ENCODE peak calls at places on chromosomes 2 and 18, in five cellular contexts. One of them, this sample, is unnamed.

GRCh38 chr2:85680707-85681353 is 12.8 kb upstream of the SFTPB start:
- DNase-seq in effector memory CD8-positive, alpha-beta T cell: no peak
- DNase-seq in chondrocyte: peak
- DNase-seq in stimulated activated CD4-positive, alpha-beta T cell treated with anti-CD3 and anti-CD28 coated beads, TNF-alpha, amount 100 ng/mL, for 4 hours: no peak
- DNase-seq in stimulated activated CD8-positive, alpha-beta memory T cell treated with anti-CD3 and anti-CD28 coated beads, Interleukin-2, amount 100 ng/mL, for 48 hours: no peak
- DNase-seq in this sample: no peak

GRCh38 chr2:28400434-28400833 is 7.8 kb downstream of the FOSL2 start:
- DNase-seq in stimulated activated CD8-positive, alpha-beta memory T cell treated with anti-CD3 and anti-CD28 coated beads, Interleukin-2, amount 100 ng/mL, for 48 hours: no peak
- DNase-seq in effector memory CD8-positive, alpha-beta T cell: no peak
- DNase-seq in stimulated activated CD4-positive, alpha-beta T cell treated with anti-CD3 and anti-CD28 coated beads, TNF-alpha, amount 100 ng/mL, for 4 hours: no peak
- DNase-seq in chondrocyte: no peak
- DNase-seq in this sample: no peak

GRCh38 chr2:24228470-24228869 is 53.6 kb downstream of the FAM228A start:
- DNase-seq in stimulated activated CD4-positive, alpha-beta T cell treated with anti-CD3 and anti-CD28 coated beads, TNF-alpha, amount 100 ng/mL, for 4 hours: no peak
- DNase-seq in effector memory CD8-positive, alpha-beta T cell: no peak
- DNase-seq in chondrocyte: no peak
- DNase-seq in stimulated activated CD8-positive, alpha-beta memory T cell treated with anti-CD3 and anti-CD28 coated beads, Interleukin-2, amount 100 ng/mL, for 48 hours: no peak
- DNase-seq in this sample: no peak

GRCh38 chr2:8676191-8676914 is 5.5 kb upstream of the ID2 start:
- DNase-seq in chondrocyte: no peak
- DNase-seq in stimulated activated CD8-positive, alpha-beta memory T cell treated with anti-CD3 and anti-CD28 coated beads, Interleukin-2, amount 100 ng/mL, for 48 hours: no peak
- DNase-seq in stimulated activated CD4-positive, alpha-beta T cell treated with anti-CD3 and anti-CD28 coated beads, TNF-alpha, amount 100 ng/mL, for 4 hours: no peak
- DNase-seq in effector memory CD8-positive, alpha-beta T cell: no peak
- DNase-seq in this sample: peak

GRCh38 chr2:165778187-165778556 is 15.9 kb downstream of the GALNT3 start:
- DNase-seq in effector memory CD8-positive, alpha-beta T cell: no peak
- DNase-seq in stimulated activated CD8-positive, alpha-beta memory T cell treated with anti-CD3 and anti-CD28 coated beads, Interleukin-2, amount 100 ng/mL, for 48 hours: no peak
- DNase-seq in stimulated activated CD4-positive, alpha-beta T cell treated with anti-CD3 and anti-CD28 coated beads, TNF-alpha, amount 100 ng/mL, for 4 hours: no peak
- DNase-seq in chondrocyte: no peak
- DNase-seq in this sample: no peak

GRCh38 chr18:24584777-24585176 is 124.3 kb downstream of the HRH4 start:
- DNase-seq in effector memory CD8-positive, alpha-beta T cell: no peak
- DNase-seq in stimulated activated CD8-positive, alpha-beta memory T cell treated with anti-CD3 and anti-CD28 coated beads, Interleukin-2, amount 100 ng/mL, for 48 hours: no peak
- DNase-seq in chondrocyte: no peak
- DNase-seq in stimulated activated CD4-positive, alpha-beta T cell treated with anti-CD3 and anti-CD28 coated beads, TNF-alpha, amount 100 ng/mL, for 4 hours: no peak
- DNase-seq in this sample: no peak

GRCh38 chr2:26617259-26618083 is 23.7 kb downstream of the CIB4 start:
- DNase-seq in stimulated activated CD4-positive, alpha-beta T cell treated with anti-CD3 and anti-CD28 coated beads, TNF-alpha, amount 100 ng/mL, for 4 hours: no peak
- DNase-seq in effector memory CD8-positive, alpha-beta T cell: no peak
- DNase-seq in chondrocyte: no peak
- DNase-seq in stimulated activated CD8-positive, alpha-beta memory T cell treated with anti-CD3 and anti-CD28 coated beads, Interleukin-2, amount 100 ng/mL, for 48 hours: no peak
- DNase-seq in this sample: peak

GRCh38 chr18:8006979-8007378 is 439.9 kb downstream of the PTPRM start:
- DNase-seq in stimulated activated CD8-positive, alpha-beta memory T cell treated with anti-CD3 and anti-CD28 coated beads, Interleukin-2, amount 100 ng/mL, for 48 hours: no peak
- DNase-seq in stimulated activated CD4-positive, alpha-beta T cell treated with anti-CD3 and anti-CD28 coated beads, TNF-alpha, amount 100 ng/mL, for 4 hours: no peak
- DNase-seq in chondrocyte: no peak
- DNase-seq in effector memory CD8-positive, alpha-beta T cell: no peak
- DNase-seq in this sample: no peak

GRCh38 chr18:60809937-60810336 is 437.4 kb upstream of the MC4R start:
- DNase-seq in chondrocyte: no peak
- DNase-seq in stimulated activated CD8-positive, alpha-beta memory T cell treated with anti-CD3 and anti-CD28 coated beads, Interleukin-2, amount 100 ng/mL, for 48 hours: no peak
- DNase-seq in effector memory CD8-positive, alpha-beta T cell: no peak
- DNase-seq in stimulated activated CD4-positive, alpha-beta T cell treated with anti-CD3 and anti-CD28 coated beads, TNF-alpha, amount 100 ng/mL, for 4 hours: no peak
- DNase-seq in this sample: no peak

GRCh38 chr2:101861382-101861781 is 130.4 kb upstream of the IL1R2 start:
- DNase-seq in chondrocyte: no peak
- DNase-seq in stimulated activated CD4-positive, alpha-beta T cell treated with anti-CD3 and anti-CD28 coated beads, TNF-alpha, amount 100 ng/mL, for 4 hours: no peak
- DNase-seq in stimulated activated CD8-positive, alpha-beta memory T cell treated with anti-CD3 and anti-CD28 coated beads, Interleukin-2, amount 100 ng/mL, for 48 hours: no peak
- DNase-seq in effector memory CD8-positive, alpha-beta T cell: no peak
- DNase-seq in this sample: no peak

GRCh38 chr2:224688996-224689395 is 27.2 kb downstream of the CCDC195 start:
- DNase-seq in chondrocyte: no peak
- DNase-seq in effector memory CD8-positive, alpha-beta T cell: no peak
- DNase-seq in stimulated activated CD8-positive, alpha-beta memory T cell treated with anti-CD3 and anti-CD28 coated beads, Interleukin-2, amount 100 ng/mL, for 48 hours: no peak
- DNase-seq in stimulated activated CD4-positive, alpha-beta T cell treated with anti-CD3 and anti-CD28 coated beads, TNF-alpha, amount 100 ng/mL, for 4 hours: no peak
- DNase-seq in this sample: no peak

GRCh38 chr2:101520246-101520645 is 45.3 kb upstream of the RFX8 start:
- DNase-seq in chondrocyte: no peak
- DNase-seq in effector memory CD8-positive, alpha-beta T cell: no peak
- DNase-seq in stimulated activated CD8-positive, alpha-beta memory T cell treated with anti-CD3 and anti-CD28 coated beads, Interleukin-2, amount 100 ng/mL, for 48 hours: no peak
- DNase-seq in stimulated activated CD4-positive, alpha-beta T cell treated with anti-CD3 and anti-CD28 coated beads, TNF-alpha, amount 100 ng/mL, for 4 hours: no peak
- DNase-seq in this sample: no peak

GRCh38 chr2:210964141-210964764 is 407.9 kb downstream of the CPS1 start:
- DNase-seq in stimulated activated CD8-positive, alpha-beta memory T cell treated with anti-CD3 and anti-CD28 coated beads, Interleukin-2, amount 100 ng/mL, for 48 hours: no peak
- DNase-seq in chondrocyte: no peak
- DNase-seq in effector memory CD8-positive, alpha-beta T cell: no peak
- DNase-seq in stimulated activated CD4-positive, alpha-beta T cell treated with anti-CD3 and anti-CD28 coated beads, TNF-alpha, amount 100 ng/mL, for 4 hours: no peak
- DNase-seq in this sample: no peak

GRCh38 chr2:241822264-241822623 is 13.3 kb downstream of the NEU4 start:
- DNase-seq in stimulated activated CD4-positive, alpha-beta T cell treated with anti-CD3 and anti-CD28 coated beads, TNF-alpha, amount 100 ng/mL, for 4 hours: no peak
- DNase-seq in stimulated activated CD8-positive, alpha-beta memory T cell treated with anti-CD3 and anti-CD28 coated beads, Interleukin-2, amount 100 ng/mL, for 48 hours: no peak
- DNase-seq in effector memory CD8-positive, alpha-beta T cell: no peak
- DNase-seq in chondrocyte: no peak
- DNase-seq in this sample: no peak

GRCh38 chr2:45739796-45740485 is 88.5 kb downstream of the PRKCE start:
- DNase-seq in chondrocyte: no peak
- DNase-seq in effector memory CD8-positive, alpha-beta T cell: no peak
- DNase-seq in stimulated activated CD8-positive, alpha-beta memory T cell treated with anti-CD3 and anti-CD28 coated beads, Interleukin-2, amount 100 ng/mL, for 48 hours: no peak
- DNase-seq in stimulated activated CD4-positive, alpha-beta T cell treated with anti-CD3 and anti-CD28 coated beads, TNF-alpha, amount 100 ng/mL, for 4 hours: no peak
- DNase-seq in this sample: no peak

GRCh38 chr2:11502740-11503292 is 31.0 kb upstream of the GREB1 start:
- DNase-seq in stimulated activated CD4-positive, alpha-beta T cell treated with anti-CD3 and anti-CD28 coated beads, TNF-alpha, amount 100 ng/mL, for 4 hours: no peak
- DNase-seq in stimulated activated CD8-positive, alpha-beta memory T cell treated with anti-CD3 and anti-CD28 coated beads, Interleukin-2, amount 100 ng/mL, for 48 hours: no peak
- DNase-seq in chondrocyte: no peak
- DNase-seq in effector memory CD8-positive, alpha-beta T cell: no peak
- DNase-seq in this sample: no peak

GRCh38 chr2:215691346-215691745 is 255.5 kb upstream of the FN1 start:
- DNase-seq in chondrocyte: no peak
- DNase-seq in effector memory CD8-positive, alpha-beta T cell: no peak
- DNase-seq in stimulated activated CD8-positive, alpha-beta memory T cell treated with anti-CD3 and anti-CD28 coated beads, Interleukin-2, amount 100 ng/mL, for 48 hours: no peak
- DNase-seq in stimulated activated CD4-positive, alpha-beta T cell treated with anti-CD3 and anti-CD28 coated beads, TNF-alpha, amount 100 ng/mL, for 4 hours: no peak
- DNase-seq in this sample: no peak

GRCh38 chr2:208648368-208648767 is 241.8 kb downstream of the PTH2R start:
- DNase-seq in stimulated activated CD4-positive, alpha-beta T cell treated with anti-CD3 and anti-CD28 coated beads, TNF-alpha, amount 100 ng/mL, for 4 hours: no peak
- DNase-seq in stimulated activated CD8-positive, alpha-beta memory T cell treated with anti-CD3 and anti-CD28 coated beads, Interleukin-2, amount 100 ng/mL, for 48 hours: no peak
- DNase-seq in effector memory CD8-positive, alpha-beta T cell: no peak
- DNase-seq in chondrocyte: no peak
- DNase-seq in this sample: no peak

GRCh38 chr2:196606516-196606915 is 33.0 kb upstream of the CCDC150 start:
- DNase-seq in stimulated activated CD4-positive, alpha-beta T cell treated with anti-CD3 and anti-CD28 coated beads, TNF-alpha, amount 100 ng/mL, for 4 hours: no peak
- DNase-seq in stimulated activated CD8-positive, alpha-beta memory T cell treated with anti-CD3 and anti-CD28 coated beads, Interleukin-2, amount 100 ng/mL, for 48 hours: no peak
- DNase-seq in chondrocyte: no peak
- DNase-seq in effector memory CD8-positive, alpha-beta T cell: no peak
- DNase-seq in this sample: no peak

GRCh38 chr18:59994357-59994756 is 94.6 kb downstream of the PMAIP1 start:
- DNase-seq in stimulated activated CD4-positive, alpha-beta T cell treated with anti-CD3 and anti-CD28 coated beads, TNF-alpha, amount 100 ng/mL, for 4 hours: no peak
- DNase-seq in stimulated activated CD8-positive, alpha-beta memory T cell treated with anti-CD3 and anti-CD28 coated beads, Interleukin-2, amount 100 ng/mL, for 48 hours: no peak
- DNase-seq in effector memory CD8-positive, alpha-beta T cell: no peak
- DNase-seq in chondrocyte: no peak
- DNase-seq in this sample: no peak

GRCh38 chr18:66513996-66514395 is 89.9 kb downstream of the CDH19 start:
- DNase-seq in effector memory CD8-positive, alpha-beta T cell: no peak
- DNase-seq in stimulated activated CD4-positive, alpha-beta T cell treated with anti-CD3 and anti-CD28 coated beads, TNF-alpha, amount 100 ng/mL, for 4 hours: no peak
- DNase-seq in chondrocyte: no peak
- DNase-seq in stimulated activated CD8-positive, alpha-beta memory T cell treated with anti-CD3 and anti-CD28 coated beads, Interleukin-2, amount 100 ng/mL, for 48 hours: no peak
- DNase-seq in this sample: no peak

GRCh38 chr2:49044680-49045079 is 109.6 kb downstream of the FSHR start:
- DNase-seq in stimulated activated CD8-positive, alpha-beta memory T cell treated with anti-CD3 and anti-CD28 coated beads, Interleukin-2, amount 100 ng/mL, for 48 hours: no peak
- DNase-seq in stimulated activated CD4-positive, alpha-beta T cell treated with anti-CD3 and anti-CD28 coated beads, TNF-alpha, amount 100 ng/mL, for 4 hours: no peak
- DNase-seq in chondrocyte: no peak
- DNase-seq in effector memory CD8-positive, alpha-beta T cell: no peak
- DNase-seq in this sample: no peak

GRCh38 chr2:126627623-126628022 is 28.3 kb upstream of the GYPC start:
- DNase-seq in stimulated activated CD8-positive, alpha-beta memory T cell treated with anti-CD3 and anti-CD28 coated beads, Interleukin-2, amount 100 ng/mL, for 48 hours: no peak
- DNase-seq in chondrocyte: no peak
- DNase-seq in effector memory CD8-positive, alpha-beta T cell: no peak
- DNase-seq in stimulated activated CD4-positive, alpha-beta T cell treated with anti-CD3 and anti-CD28 coated beads, TNF-alpha, amount 100 ng/mL, for 4 hours: no peak
- DNase-seq in this sample: no peak

GRCh38 chr18:9038277-9038871 is 64.1 kb upstream of the NDUFV2 start:
- DNase-seq in effector memory CD8-positive, alpha-beta T cell: no peak
- DNase-seq in stimulated activated CD4-positive, alpha-beta T cell treated with anti-CD3 and anti-CD28 coated beads, TNF-alpha, amount 100 ng/mL, for 4 hours: no peak
- DNase-seq in chondrocyte: no peak
- DNase-seq in stimulated activated CD8-positive, alpha-beta memory T cell treated with anti-CD3 and anti-CD28 coated beads, Interleukin-2, amount 100 ng/mL, for 48 hours: no peak
- DNase-seq in this sample: no peak

GRCh38 chr2:15241208-15241607 is 319.9 kb downstream of the NBAS start:
- DNase-seq in effector memory CD8-positive, alpha-beta T cell: no peak
- DNase-seq in stimulated activated CD8-positive, alpha-beta memory T cell treated with anti-CD3 and anti-CD28 coated beads, Interleukin-2, amount 100 ng/mL, for 48 hours: no peak
- DNase-seq in stimulated activated CD4-positive, alpha-beta T cell treated with anti-CD3 and anti-CD28 coated beads, TNF-alpha, amount 100 ng/mL, for 4 hours: no peak
- DNase-seq in chondrocyte: no peak
- DNase-seq in this sample: no peak

GRCh38 chr2:26754539-26754938 is 9.5 kb upstream of the SLC35F6 start:
- DNase-seq in effector memory CD8-positive, alpha-beta T cell: no peak
- DNase-seq in stimulated activated CD8-positive, alpha-beta memory T cell treated with anti-CD3 and anti-CD28 coated beads, Interleukin-2, amount 100 ng/mL, for 48 hours: no peak
- DNase-seq in chondrocyte: no peak
- DNase-seq in stimulated activated CD4-positive, alpha-beta T cell treated with anti-CD3 and anti-CD28 coated beads, TNF-alpha, amount 100 ng/mL, for 4 hours: no peak
- DNase-seq in this sample: no peak

GRCh38 chr2:27431395-27431794 is 3.0 kb downstream of the NRBP1 start:
- DNase-seq in chondrocyte: no peak
- DNase-seq in stimulated activated CD8-positive, alpha-beta memory T cell treated with anti-CD3 and anti-CD28 coated beads, Interleukin-2, amount 100 ng/mL, for 48 hours: no peak
- DNase-seq in stimulated activated CD4-positive, alpha-beta T cell treated with anti-CD3 and anti-CD28 coated beads, TNF-alpha, amount 100 ng/mL, for 4 hours: no peak
- DNase-seq in effector memory CD8-positive, alpha-beta T cell: no peak
- DNase-seq in this sample: no peak

GRCh38 chr2:107469437-107469995 is 357.2 kb upstream of the RGPD4 start:
- DNase-seq in effector memory CD8-positive, alpha-beta T cell: no peak
- DNase-seq in chondrocyte: peak
- DNase-seq in stimulated activated CD8-positive, alpha-beta memory T cell treated with anti-CD3 and anti-CD28 coated beads, Interleukin-2, amount 100 ng/mL, for 48 hours: no peak
- DNase-seq in stimulated activated CD4-positive, alpha-beta T cell treated with anti-CD3 and anti-CD28 coated beads, TNF-alpha, amount 100 ng/mL, for 4 hours: no peak
- DNase-seq in this sample: no peak

GRCh38 chr2:5696741-5697521 is 4.7 kb downstream of the SOX11 start:
- DNase-seq in effector memory CD8-positive, alpha-beta T cell: no peak
- DNase-seq in stimulated activated CD8-positive, alpha-beta memory T cell treated with anti-CD3 and anti-CD28 coated beads, Interleukin-2, amount 100 ng/mL, for 48 hours: no peak
- DNase-seq in chondrocyte: no peak
- DNase-seq in stimulated activated CD4-positive, alpha-beta T cell treated with anti-CD3 and anti-CD28 coated beads, TNF-alpha, amount 100 ng/mL, for 4 hours: no peak
- DNase-seq in this sample: no peak

GRCh38 chr2:227029706-227030105 is 134.3 kb downstream of the COL4A4 start:
- DNase-seq in effector memory CD8-positive, alpha-beta T cell: no peak
- DNase-seq in stimulated activated CD4-positive, alpha-beta T cell treated with anti-CD3 and anti-CD28 coated beads, TNF-alpha, amount 100 ng/mL, for 4 hours: no peak
- DNase-seq in stimulated activated CD8-positive, alpha-beta memory T cell treated with anti-CD3 and anti-CD28 coated beads, Interleukin-2, amount 100 ng/mL, for 48 hours: no peak
- DNase-seq in chondrocyte: no peak
- DNase-seq in this sample: no peak

GRCh38 chr18:73707035-73707434 is 440.6 kb downstream of the FBXO15 start:
- DNase-seq in chondrocyte: no peak
- DNase-seq in stimulated activated CD4-positive, alpha-beta T cell treated with anti-CD3 and anti-CD28 coated beads, TNF-alpha, amount 100 ng/mL, for 4 hours: no peak
- DNase-seq in effector memory CD8-positive, alpha-beta T cell: no peak
- DNase-seq in stimulated activated CD8-positive, alpha-beta memory T cell treated with anti-CD3 and anti-CD28 coated beads, Interleukin-2, amount 100 ng/mL, for 48 hours: no peak
- DNase-seq in this sample: no peak

GRCh38 chr18:8643479-8643878 is 34.2 kb downstream of the RAB12 start:
- DNase-seq in chondrocyte: no peak
- DNase-seq in stimulated activated CD4-positive, alpha-beta T cell treated with anti-CD3 and anti-CD28 coated beads, TNF-alpha, amount 100 ng/mL, for 4 hours: no peak
- DNase-seq in effector memory CD8-positive, alpha-beta T cell: no peak
- DNase-seq in stimulated activated CD8-positive, alpha-beta memory T cell treated with anti-CD3 and anti-CD28 coated beads, Interleukin-2, amount 100 ng/mL, for 48 hours: no peak
- DNase-seq in this sample: no peak

GRCh38 chr2:42925742-42926437 is 133.5 kb upstream of the HAAO start:
- DNase-seq in stimulated activated CD4-positive, alpha-beta T cell treated with anti-CD3 and anti-CD28 coated beads, TNF-alpha, amount 100 ng/mL, for 4 hours: no peak
- DNase-seq in effector memory CD8-positive, alpha-beta T cell: no peak
- DNase-seq in chondrocyte: no peak
- DNase-seq in stimulated activated CD8-positive, alpha-beta memory T cell treated with anti-CD3 and anti-CD28 coated beads, Interleukin-2, amount 100 ng/mL, for 48 hours: no peak
- DNase-seq in this sample: no peak

GRCh38 chr18:63823516-63824219 is 48.5 kb downstream of the SERPINB7 start:
- DNase-seq in stimulated activated CD8-positive, alpha-beta memory T cell treated with anti-CD3 and anti-CD28 coated beads, Interleukin-2, amount 100 ng/mL, for 48 hours: peak
- DNase-seq in effector memory CD8-positive, alpha-beta T cell: no peak
- DNase-seq in stimulated activated CD4-positive, alpha-beta T cell treated with anti-CD3 and anti-CD28 coated beads, TNF-alpha, amount 100 ng/mL, for 4 hours: no peak
- DNase-seq in chondrocyte: no peak
- DNase-seq in this sample: peak

GRCh38 chr2:107663632-107664031 is 163.1 kb upstream of the RGPD4 start:
- DNase-seq in stimulated activated CD8-positive, alpha-beta memory T cell treated with anti-CD3 and anti-CD28 coated beads, Interleukin-2, amount 100 ng/mL, for 48 hours: no peak
- DNase-seq in chondrocyte: no peak
- DNase-seq in stimulated activated CD4-positive, alpha-beta T cell treated with anti-CD3 and anti-CD28 coated beads, TNF-alpha, amount 100 ng/mL, for 4 hours: no peak
- DNase-seq in effector memory CD8-positive, alpha-beta T cell: no peak
- DNase-seq in this sample: no peak

This sample was measured in sciatic nerve.